ENCODE peak calls at places on chromosome 20, in seven cellular contexts. X is smooth muscle cell of the brain vasculature, D is A172, T is heart left ventricle, V is Kasumi-1, M is posterior cingulate gyrus, L is epithelial cell of esophagus. R is an unnamed sample.

GRCh38 chr20:4626228-4626627 is 95.5 kb upstream of the PRND start:
- DNase-seq in X (no peak), D (peak), T (no peak), V (no peak), M (no peak), L (no peak), R (no peak)

GRCh38 chr20:45905505-45906079 is 6.4 kb downstream of the PLTP start:
- DNase-seq in X (no peak), D (peak), T (no peak), V (no peak), M (no peak), L (peak), R (no peak)

GRCh38 chr20:62009322-62009721 is 56.4 kb downstream of the TAF4 start:
- DNase-seq in X (no peak), D (no peak), T (no peak), V (no peak), M (no peak), L (no peak), R (no peak)

GRCh38 chr20:38286586-38287502 is 17.1 kb upstream of the BPI start:
- DNase-seq in X (peak), D (peak), T (peak), V (no peak), M (peak), L (no peak), R (peak)

GRCh38 chr20:24357169-24357568 is 112.3 kb upstream of the SYNDIG1 start:
- DNase-seq in X (no peak), D (no peak), T (no peak), V (no peak), M (no peak), L (no peak), R (no peak)

GRCh38 chr20:20217626-20218025 is 150.3 kb upstream of the INSM1 start:
- DNase-seq in X (no peak), D (no peak), T (no peak), V (no peak), M (no peak), L (no peak), R (no peak)

GRCh38 chr20:53642196-53643030 is 48.8 kb upstream of the ZNF217 start:
- DNase-seq in X (no peak), D (peak), T (peak), V (peak), M (no peak), L (peak), R (no peak)

GRCh38 chr20:48776306-48776705 is 51.5 kb downstream of the PREX1 start:
- DNase-seq in X (peak), D (peak), T (no peak), V (no peak), M (no peak), L (no peak), R (peak)

GRCh38 chr20:47680804-47681529 is 104.3 kb downstream of the SULF2 start:
- DNase-seq in X (no peak), D (peak), T (no peak), V (no peak), M (no peak), L (no peak), R (no peak)

GRCh38 chr20:35680464-35681183 is 15.9 kb upstream of the CPNE1 start:
- DNase-seq in X (no peak), D (no peak), T (no peak), V (peak), M (no peak), L (no peak), R (no peak)

GRCh38 chr20:37977786-37978185 is 55.5 kb downstream of the TTI1 start:
- DNase-seq in X (no peak), D (no peak), T (no peak), V (no peak), M (no peak), L (no peak), R (no peak)

GRCh38 chr20:16059841-16060240 is 513.4 kb downstream of the KIF16B start:
- DNase-seq in X (no peak), D (no peak), T (no peak), V (no peak), M (no peak), L (no peak), R (no peak)

GRCh38 chr20:6768228-6769185 is 1.0 kb downstream of the BMP2 start:
- DNase-seq in X (no peak), D (no peak), T (peak), V (no peak), M (peak), L (peak), R (peak)

GRCh38 chr20:31237763-31238162 is 19.7 kb upstream of the DEFB115 start:
- DNase-seq in X (no peak), D (no peak), T (no peak), V (no peak), M (no peak), L (no peak), R (no peak)

GRCh38 chr20:20492521-20493334 is 124.8 kb downstream of the INSM1 start:
- DNase-seq in X (no peak), D (no peak), T (no peak), V (no peak), M (peak), L (no peak), R (peak)

GRCh38 chr20:251352-251751 is 6.2 kb upstream of the DEFB132 start:
- DNase-seq in X (no peak), D (peak), T (no peak), V (peak), M (no peak), L (no peak), R (no peak)

GRCh38 chr20:11995750-11996567 is 78.3 kb downstream of the BTBD3 start:
- DNase-seq in X (no peak), D (no peak), T (no peak), V (no peak), M (no peak), L (no peak), R (peak)

GRCh38 chr20:47400685-47401084 is 44.2 kb upstream of the ZMYND8 start:
- DNase-seq in X (no peak), D (peak), T (no peak), V (no peak), M (no peak), L (no peak), R (no peak)

GRCh38 chr20:34791289-34792020 is 34.0 kb downstream of the NCOA6 start:
- DNase-seq in X (peak), D (peak), T (no peak), V (no peak), M (no peak), L (no peak), R (no peak)

GRCh38 chr20:47500554-47500953 is 1.1 kb upstream of the NCOA3 start:
- DNase-seq in X (no peak), D (no peak), T (no peak), V (no peak), M (no peak), L (no peak), R (no peak)

GRCh38 chr20:4150095-4150492 is 134.7 kb upstream of the RNF24 start:
- DNase-seq in X (no peak), D (no peak), T (no peak), V (no peak), M (no peak), L (peak), R (no peak)

GRCh38 chr20:23244916-23245552 is 105.6 kb upstream of the NXT1 start:
- DNase-seq in X (no peak), D (no peak), T (no peak), V (no peak), M (no peak), L (no peak), R (no peak)

GRCh38 chr20:36147707-36148106 is 6.8 kb upstream of the EPB41L1 start:
- DNase-seq in X (no peak), D (peak), T (no peak), V (no peak), M (no peak), L (no peak), R (no peak)

GRCh38 chr20:58651548-58651822 is 402 bp downstream of the STX16 start:
- DNase-seq in X (no peak), D (no peak), T (no peak), V (no peak), M (no peak), L (no peak), R (peak)

GRCh38 chr20:46058656-46059281 is 29.8 kb downstream of the SLC12A5 start:
- DNase-seq in X (no peak), D (no peak), T (no peak), V (peak), M (no peak), L (no peak), R (no peak)

GRCh38 chr20:53753880-53754459 is 160.3 kb upstream of the ZNF217 start:
- DNase-seq in X (no peak), D (no peak), T (no peak), V (no peak), M (no peak), L (no peak), R (no peak)

GRCh38 chr20:32252189-32252588 is 25.3 kb upstream of the KIF3B start:
- DNase-seq in X (no peak), D (no peak), T (no peak), V (no peak), M (no peak), L (no peak), R (no peak)

GRCh38 chr20:4135385-4136077 is 120.2 kb upstream of the RNF24 start:
- DNase-seq in X (peak), D (peak), T (no peak), V (no peak), M (no peak), L (peak), R (peak)

GRCh38 chr20:17357238-17357637 is 130.4 kb downstream of the PCSK2 start:
- DNase-seq in X (no peak), D (no peak), T (no peak), V (no peak), M (no peak), L (no peak), R (no peak)

GRCh38 chr20:51898788-51899187 is 96.5 kb upstream of the SALL4 start:
- DNase-seq in X (no peak), D (no peak), T (no peak), V (no peak), M (no peak), L (no peak), R (no peak)

GRCh38 chr20:51469578-51470520 is 72.7 kb downstream of the NFATC2 start:
- DNase-seq in X (no peak), D (no peak), T (no peak), V (no peak), M (no peak), L (no peak), R (no peak)

GRCh38 chr20:38840053-38840893 is 34.8 kb downstream of the PPP1R16B start:
- DNase-seq in X (no peak), D (no peak), T (no peak), V (no peak), M (peak), L (no peak), R (peak)

GRCh38 chr20:25553819-25554296 is 31.5 kb downstream of the NINL start:
- DNase-seq in X (peak), D (peak), T (no peak), V (no peak), M (no peak), L (no peak), R (no peak)

R was measured in occipital lobe.